ENCODE peak calls at places on chromosome 12, in eight cellular contexts. J is endodermal cell, T is upper lobe of right lung, L is lower lobe of right lung, B is SK-N-SH, H is neural progenitor cell, M is HepG2, Q is stomach. Y is an unnamed sample.

GRCh38 chr12:26869908-26870459 is 37.0 kb upstream of the ITPR2 start:
- DNase-seq in J (peak; percentile 60), T (no peak), L (no peak), B (no peak), H (no peak), M (no peak), Q (no peak), Y (no peak)

GRCh38 chr12:113569841-113570240 is 98.2 kb upstream of the LHX5 start:
- DNase-seq in J (no peak), T (no peak), L (no peak), B (no peak), H (peak; percentile 66), M (no peak), Q (no peak), Y (no peak)

GRCh38 chr12:11581179-11581755 is 68.2 kb upstream of the ETV6 start:
- DNase-seq in J (peak; percentile 84), T (no peak), L (no peak), B (peak; percentile 51), H (peak; percentile 86), M (peak; percentile 50), Q (peak; percentile 72), Y (no peak)

GRCh38 chr12:84561362-84561761 is 351.2 kb downstream of the SLC6A15 start:
- DNase-seq in J (no peak), T (no peak), L (no peak), B (no peak), H (no peak), M (no peak), Q (no peak), Y (no peak)

GRCh38 chr12:92533280-92533890 is 169.4 kb upstream of the PLEKHG7 start:
- DNase-seq in J (no peak), T (no peak), L (no peak), B (no peak), H (no peak), M (no peak), Q (no peak), Y (no peak)

GRCh38 chr12:110741371-110741770 is 1.3 kb downstream of the PPP1CC start:
- DNase-seq in J (peak; percentile 44), T (no peak), L (no peak), B (no peak), H (no peak), M (no peak), Q (no peak), Y (peak; percentile 47)

GRCh38 chr12:80195143-80195726 is 95.9 kb downstream of the OTOGL start:
- DNase-seq in J (peak; percentile 77), T (no peak), L (no peak), B (peak; percentile 6), H (peak; percentile 71), M (peak; percentile 16), Q (no peak), Y (no peak)

GRCh38 chr12:71134405-71134804 is 23.4 kb downstream of the TSPAN8 start:
- DNase-seq in J (no peak), T (no peak), L (no peak), B (no peak), H (no peak), M (peak; percentile 22), Q (no peak), Y (no peak)

GRCh38 chr12:132584472-132584871 is 25.9 kb downstream of the LRCOL1 start:
- DNase-seq in J (no peak), T (no peak), L (no peak), B (no peak), H (no peak), M (no peak), Q (no peak), Y (no peak)

GRCh38 chr12:53320352-53321195 is 836 bp downstream of the AAAS start:
- DNase-seq in J (no peak), T (no peak), L (no peak), B (no peak), H (no peak), M (no peak), Q (no peak), Y (no peak)

GRCh38 chr12:69900720-69901131 is 75.7 kb downstream of the MYRFL start:
- DNase-seq in J (peak; percentile 93), T (no peak), L (peak; percentile 50), B (peak; percentile 29), H (peak; percentile 88), M (peak; percentile 76), Q (peak; percentile 75), Y (peak; percentile 78)

GRCh38 chr12:12946686-12947355 is 5.1 kb downstream of the GPRC5D start:
- DNase-seq in J (no peak), T (no peak), L (no peak), B (no peak), H (no peak), M (peak; percentile 89), Q (no peak), Y (no peak)

GRCh38 chr12:49264466-49264872 is 413 bp upstream of the TUBA1C start:
- DNase-seq in J (no peak), T (no peak), L (no peak), B (no peak), H (peak; percentile 59), M (no peak), Q (peak; percentile 55), Y (no peak)

GRCh38 chr12:66048218-66048842 is 82.2 kb downstream of the LLPH start:
- DNase-seq in J (no peak), T (no peak), L (no peak), B (no peak), H (no peak), M (no peak), Q (no peak), Y (no peak)

GRCh38 chr12:14949631-14950030 is 11.3 kb upstream of the ERP27 start:
- DNase-seq in J (no peak), T (no peak), L (no peak), B (no peak), H (no peak), M (no peak), Q (no peak), Y (no peak)

GRCh38 chr12:101962486-101962885 is 85.1 kb downstream of the DRAM1 start:
- DNase-seq in J (no peak), T (no peak), L (no peak), B (no peak), H (no peak), M (no peak), Q (no peak), Y (no peak)

GRCh38 chr12:21971344-21971743 is 30.1 kb upstream of the ABCC9 start:
- DNase-seq in J (peak; percentile 82), T (no peak), L (no peak), B (no peak), H (peak; percentile 26), M (no peak), Q (no peak), Y (no peak)

GRCh38 chr12:64269161-64269560 is 47.1 kb upstream of the KICS2 start:
- DNase-seq in J (no peak), T (no peak), L (no peak), B (no peak), H (no peak), M (no peak), Q (no peak), Y (no peak)

GRCh38 chr12:108772247-108772646 is 40.9 kb upstream of the CORO1C start:
- DNase-seq in J (no peak), T (no peak), L (no peak), B (no peak), H (no peak), M (no peak), Q (no peak), Y (no peak)

GRCh38 chr12:93060666-93061413 is 131.7 kb upstream of the EEA1 start:
- DNase-seq in J (peak; percentile 53), T (no peak), L (no peak), B (peak; percentile 6), H (no peak), M (peak; percentile 63), Q (no peak), Y (no peak)

GRCh38 chr12:4956054-4956453 is 46.3 kb downstream of the KCNA1 start:
- DNase-seq in J (no peak), T (no peak), L (no peak), B (no peak), H (no peak), M (no peak), Q (no peak), Y (no peak)

GRCh38 chr12:104761091-104761490 is 197.0 kb downstream of the SLC41A2 start:
- DNase-seq in J (peak; percentile 83), T (no peak), L (no peak), B (no peak), H (no peak), M (no peak), Q (no peak), Y (no peak)
- TF ChIP-seq CTCF in J (peak; percentile 59), T (no peak), L (no peak), B (no peak), H (peak; percentile 14), M (no peak), Q (no peak), Y (no peak)

GRCh38 chr12:116628989-116629388 is 69.8 kb downstream of the MAP1LC3B2 start:
- DNase-seq in J (no peak), T (no peak), L (no peak), B (no peak), H (no peak), M (no peak), Q (no peak), Y (no peak)

GRCh38 chr12:116633515-116633914 is 74.3 kb downstream of the MAP1LC3B2 start:
- DNase-seq in J (no peak), T (no peak), L (no peak), B (no peak), H (no peak), M (no peak), Q (no peak), Y (no peak)

GRCh38 chr12:116629451-116629850 is 70.3 kb downstream of the MAP1LC3B2 start:
- DNase-seq in J (no peak), T (no peak), L (no peak), B (no peak), H (no peak), M (no peak), Q (no peak), Y (no peak)

GRCh38 chr12:116630762-116631161 is 71.6 kb downstream of the MAP1LC3B2 start:
- DNase-seq in J (no peak), T (no peak), L (no peak), B (no peak), H (no peak), M (no peak), Q (no peak), Y (no peak)

GRCh38 chr12:116631619-116632018 is 72.4 kb downstream of the MAP1LC3B2 start:
- DNase-seq in J (no peak), T (no peak), L (no peak), B (no peak), H (no peak), M (no peak), Q (no peak), Y (no peak)
- H3K4me1 ChIP-seq in J (no peaks in the 10 kb centered on the region), T (peaks cover 7% of the 10 kb centered on the region), L (peaks cover 20% of the 10 kb centered on the region), B (no peaks in the 10 kb centered on the region), H (peaks cover 22% of the 10 kb centered on the region), M (peaks cover 58% of the 10 kb centered on the region), Q (peaks cover 10% of the 10 kb centered on the region), Y (no peaks in the 10 kb centered on the region)

DNA sequence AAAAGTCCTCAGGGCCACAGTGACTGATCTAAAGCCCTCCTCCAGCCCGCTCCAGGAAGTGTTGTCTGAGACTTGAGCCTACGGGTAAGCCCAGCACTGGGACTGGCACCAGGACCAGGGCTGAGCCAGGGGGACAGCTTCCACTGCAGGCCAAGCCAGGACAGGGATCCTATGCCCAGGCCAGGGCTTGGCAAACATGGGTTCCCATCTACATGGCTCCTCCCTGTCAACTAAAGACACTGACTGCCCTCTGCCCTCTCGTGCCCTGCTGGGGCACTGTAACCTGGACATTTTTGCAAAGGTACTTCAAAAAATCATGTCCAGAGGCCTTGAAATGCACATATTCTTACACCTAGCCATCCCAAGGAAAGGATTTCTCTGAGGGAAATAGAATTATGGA is 88.0 kb downstream of the VWF start:
- DNase-seq in J (no peak), T (no peak), L (no peak), B (no peak), H (no peak), M (no peak), Q (no peak), Y (no peak)
- TF ChIP-seq CTCF in J (no peak), T (no peak), L (no peak), B (no peak), H (no peak), M (no peak), Q (no peak), Y (no peak)

GRCh38 chr12:124553862-124554428 is 13.5 kb downstream of the NCOR2 start:
- DNase-seq in J (no peak), T (no peak), L (no peak), B (no peak), H (no peak), M (no peak), Q (no peak), Y (no peak)
- H3K4me1 ChIP-seq in J (peaks cover 3% of the 10 kb centered on the region), T (peaks cover 68% of the 10 kb centered on the region), L (peaks cover 95% of the 10 kb centered on the region), B (peaks cover 40% of the 10 kb centered on the region), H (peaks cover 27% of the 10 kb centered on the region), M (peaks cover 10% of the 10 kb centered on the region), Q (peaks cover 98% of the 10 kb centered on the region), Y (peaks cover 24% of the 10 kb centered on the region)